ENCODE peak calls at places on chromosomes 1 and 21, in four cellular contexts. V, B, H and R are unnamed samples.

GRCh38 chr1:240607006-240607405 is 4.9 kb downstream of the GREM2 start:
- DNase-seq in V (no peak), B (no peak), H (no peak), R (no peak)

GRCh38 chr21:36478207-36478701 is 1.7 kb downstream of the CLDN14 start:
- DNase-seq in V (no peak), B (no peak), H (peak; percentile 71), R (no peak)

GRCh38 chr1:156319664-156320063 is 18.4 kb downstream of the CCT3 start:
- DNase-seq in V (no peak), B (no peak), H (peak; percentile 28), R (no peak)

GRCh38 chr1:22365331-22366295 is 86.0 kb upstream of the ZBTB40 start:
- DNase-seq in V (no peak), B (no peak), H (no peak), R (peak; percentile 62)

GRCh38 chr1:88079036-88079435 is 605.0 kb upstream of the PKN2 start:
- DNase-seq in V (no peak), B (no peak), H (no peak), R (no peak)

GRCh38 chr1:183180213-183180612 is 5.9 kb upstream of the LAMC2 start:
- DNase-seq in V (no peak), B (no peak), H (peak; percentile 97), R (no peak)

GRCh38 chr1:36981771-36982622 is 52.3 kb downstream of the GRIK3 start:
- DNase-seq in V (no peak), B (no peak), H (no peak), R (no peak)

GRCh38 chr1:36869054-36869453 is 165.3 kb downstream of the GRIK3 start:
- DNase-seq in V (no peak), B (no peak), H (no peak), R (no peak)

GRCh38 chr1:154996966-154997701 is 3.7 kb downstream of the LENEP start:
- DNase-seq in V (no peak), B (no peak), H (no peak), R (no peak)

GRCh38 chr1:154431586-154432373 is 26.6 kb downstream of the IL6R start:
- DNase-seq in V (no peak), B (no peak), H (peak; percentile 97), R (peak; percentile 62)

GRCh38 chr1:94883688-94884087 is 43.2 kb downstream of the CNN3 start:
- DNase-seq in V (no peak), B (no peak), H (peak; percentile 31), R (peak; percentile 65)

GRCh38 chr1:175717610-175718195 is 25.7 kb downstream of the TNR start:
- DNase-seq in V (no peak), B (no peak), H (no peak), R (no peak)

GRCh38 chr1:59128784-59129227 is 168.1 kb upstream of the FGGY start:
- DNase-seq in V (no peak), B (no peak), H (peak; percentile 92), R (no peak)

GRCh38 chr21:39788383-39788782 is 43.4 kb downstream of the IGSF5 start:
- DNase-seq in V (peak; percentile 75), B (no peak), H (peak; percentile 96), R (no peak)

GRCh38 chr1:79052829-79053449 is 46.4 kb upstream of the ADGRL4 start:
- DNase-seq in V (no peak), B (no peak), H (no peak), R (no peak)

GRCh38 chr21:27104749-27105439 is 138.0 kb upstream of the ADAMTS5 start:
- DNase-seq in V (no peak), B (no peak), H (peak; percentile 57), R (no peak)